ENCODE peak calls at places on chromosomes 5 and 9, in five cellular contexts. C, E, S, L and D are unnamed samples.
A peak's percentile ranks its signal among the peaks of the same experiment; 100 is the strongest.

GRCh38 chr9:5628183-5628529 is 751 bp upstream of the RIC1 start:
- DNase-seq in E (peak; percentile 29), L (no peak), S (no peak), C (no peak), D (no peak)

GRCh38 chr5:102922839-102923477 is 167.9 kb downstream of the PAM start:
- DNase-seq in E (peak; percentile 41), S (no peak), C (no peak), L (no peak), D (no peak)

GRCh38 chr9:88818495-88819201 is 172.6 kb upstream of the S1PR3 start:
- DNase-seq in C (no peak), L (no peak), S (no peak), E (no peak), D (peak; percentile 62)

GRCh38 chr5:42756630-42757601 is at the start of gene CCDC152:
- DNase-seq in L (peak; percentile 44), S (no peak), C (no peak), E (peak; percentile 74), D (peak; percentile 3)

GRCh38 chr9:101485873-101486692 is 47.6 kb upstream of the RNF20 start:
- DNase-seq in C (peak; percentile 51), E (peak; percentile 81), S (no peak), L (peak; percentile 49), D (peak; percentile 41)

GRCh38 chr5:59685806-59686205 is 207.7 kb downstream of the PDE4D start:
- DNase-seq in C (no peak), L (no peak), S (no peak), E (no peak), D (peak; percentile 9)

GRCh38 chr9:31140316-31140715 is 1244.1 kb upstream of the ACO1 start:
- DNase-seq in L (no peak), C (peak; percentile 7), S (no peak), E (peak; percentile 6), D (no peak)

GRCh38 chr9:76598971-76599370 is 140.0 kb downstream of the GCNT1 start:
- DNase-seq in S (no peak), L (no peak), C (no peak), E (no peak), D (no peak)

GRCh38 chr9:113621309-113621791 is 157.8 kb downstream of the RGS3 start:
- DNase-seq in S (no peak), C (no peak), E (no peak), L (no peak), D (peak; percentile 93)

GRCh38 chr5:74173260-74173659 is 467.3 kb downstream of the ENC1 start:
- DNase-seq in E (no peak), C (no peak), L (no peak), S (no peak), D (no peak)

GRCh38 chr5:65506961-65507360 is 25.2 kb upstream of the ADAMTS6 start:
- DNase-seq in L (no peak), C (no peak), S (no peak), E (peak; percentile 33), D (peak; percentile 65)

GRCh38 chr9:108972626-108973209 is 38.5 kb downstream of the ABITRAM start:
- DNase-seq in C (no peak), S (no peak), L (no peak), E (no peak), D (peak; percentile 31)

GRCh38 chr5:151569132-151570046 is 21.7 kb downstream of the FAT2 start:
- DNase-seq in C (no peak), E (no peak), L (no peak), S (peak; percentile 35), D (no peak)

GRCh38 chr9:131423171-131423581 is 29.3 kb downstream of the PRRC2B start:
- DNase-seq in C (peak; percentile 56), L (no peak), S (peak; percentile 20), E (peak; percentile 84), D (peak; percentile 91)

GRCh38 chr9:71767421-71768321 is 642 bp downstream of the CEMIP2 start:
- DNase-seq in E (no peak), S (no peak), L (peak; percentile 16), C (no peak), D (peak; percentile 26)

GRCh38 chr9:114894801-114895433 is 35.5 kb downstream of the TNFSF8 start:
- DNase-seq in E (no peak), L (no peak), C (peak; percentile 85), S (no peak), D (peak; percentile 99)

GRCh38 chr5:107557051-107557658 is 113.6 kb downstream of the EFNA5 start:
- DNase-seq in E (no peak), C (peak; percentile 73), L (no peak), S (no peak), D (no peak)

GRCh38 chr5:132655821-132656773 is 1.9 kb upstream of the IL13 start:
- DNase-seq in L (no peak), S (no peak), E (peak; percentile 84), C (no peak), D (no peak)

GRCh38 chr5:134913254-134913653 is 8.3 kb downstream of the PCBD2 start:
- DNase-seq in C (no peak), L (no peak), S (no peak), E (no peak), D (no peak)

GRCh38 chr5:141845371-141845821 is 32.8 kb downstream of the PCDH1 start:
- DNase-seq in L (peak; percentile 68), S (no peak), E (peak; percentile 52), C (no peak), D (no peak)

GRCh38 chr5:32165597-32165996 is 8.5 kb downstream of the GOLPH3 start:
- DNase-seq in L (no peak), E (no peak), C (no peak), S (no peak), D (no peak)

GRCh38 chr9:125634040-125634717 is 72.8 kb downstream of the MAPKAP1 start:
- DNase-seq in E (no peak), L (no peak), S (no peak), C (no peak), D (peak; percentile 40)

DNA sequence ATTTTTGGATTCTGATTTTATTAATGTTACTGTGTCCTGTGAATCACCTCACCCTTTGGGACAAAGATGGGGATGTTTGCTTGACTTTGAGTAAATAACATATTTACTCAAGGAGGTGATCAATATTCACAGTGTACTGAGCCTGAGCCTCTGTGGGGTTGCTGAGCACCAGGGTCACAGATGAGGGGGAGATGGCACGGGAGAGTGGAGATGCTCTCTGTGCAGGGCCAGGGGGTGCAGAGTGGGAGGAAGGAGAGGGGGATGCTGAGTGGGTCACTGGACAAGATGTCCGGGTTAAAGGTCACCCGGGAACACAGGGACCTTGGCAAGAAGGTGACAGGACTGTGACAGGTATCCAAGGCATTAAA is 4.0 kb downstream of the SQSTM1 start:
- DNase-seq in S (no peak), E (peak; percentile 8), C (no peak), L (no peak), D (no peak)
- TF ChIP-seq RCOR1 in S (no peak), E (no peak), C (no peak), L (no peak), D (no peak)

DNA sequence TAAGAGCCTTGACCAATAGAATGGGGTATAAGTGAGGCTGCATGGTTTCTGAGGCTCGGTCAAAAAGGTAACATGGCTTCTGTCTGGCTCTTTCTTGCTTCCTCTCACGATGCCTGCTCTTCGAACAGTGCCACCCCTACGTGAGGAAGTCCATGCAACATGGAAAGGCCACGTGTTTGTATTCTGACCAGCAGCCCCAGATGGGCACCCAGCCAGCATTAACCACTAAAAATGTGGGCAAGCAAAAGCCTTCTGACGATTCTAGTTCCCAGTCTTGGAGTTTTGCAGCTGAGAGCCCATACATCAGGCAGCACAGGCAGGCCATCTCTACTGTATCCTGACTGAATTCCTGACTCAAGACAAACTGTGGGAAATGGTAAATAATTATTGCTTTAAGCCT is 24.2 kb upstream of the NREP start:
- DNase-seq in E (no peak), C (no peak), S (no peak), L (no peak), D (peak; percentile 67)
- TF ChIP-seq RCOR1 in E (no peak), C (no peak), S (no peak), L (no peak), D (no peak)

DNA sequence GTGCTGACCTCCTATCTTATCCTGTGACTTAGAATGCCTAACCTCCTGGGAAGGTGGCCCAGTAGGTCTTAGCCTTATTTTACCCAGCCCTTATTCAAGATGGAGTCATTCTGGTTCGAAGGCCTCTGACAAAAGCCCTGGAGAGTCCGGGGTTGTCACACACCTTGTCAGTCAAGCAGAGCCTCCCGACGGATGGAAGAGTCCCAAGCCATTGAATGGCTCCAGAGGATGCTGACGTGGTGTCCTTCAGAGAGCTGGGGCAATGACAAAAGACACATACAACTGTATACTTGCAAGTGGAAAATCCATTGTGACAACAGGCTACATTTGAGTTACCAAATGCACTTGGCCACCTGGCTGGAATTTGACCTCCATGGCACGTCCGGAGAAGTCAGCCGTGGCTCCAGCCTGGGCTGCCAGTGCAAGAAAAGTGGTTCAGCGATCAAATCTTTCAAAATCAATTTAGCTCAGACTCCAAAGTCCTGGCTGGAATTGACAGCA is 67.3 kb upstream of the CLINT1 start:
- DNase-seq in S (no peak), E (no peak), C (no peak), L (no peak), D (no peak)
- TF ChIP-seq RCOR1 in S (no peak), E (no peak), C (no peak), L (no peak), D (no peak)

DNA sequence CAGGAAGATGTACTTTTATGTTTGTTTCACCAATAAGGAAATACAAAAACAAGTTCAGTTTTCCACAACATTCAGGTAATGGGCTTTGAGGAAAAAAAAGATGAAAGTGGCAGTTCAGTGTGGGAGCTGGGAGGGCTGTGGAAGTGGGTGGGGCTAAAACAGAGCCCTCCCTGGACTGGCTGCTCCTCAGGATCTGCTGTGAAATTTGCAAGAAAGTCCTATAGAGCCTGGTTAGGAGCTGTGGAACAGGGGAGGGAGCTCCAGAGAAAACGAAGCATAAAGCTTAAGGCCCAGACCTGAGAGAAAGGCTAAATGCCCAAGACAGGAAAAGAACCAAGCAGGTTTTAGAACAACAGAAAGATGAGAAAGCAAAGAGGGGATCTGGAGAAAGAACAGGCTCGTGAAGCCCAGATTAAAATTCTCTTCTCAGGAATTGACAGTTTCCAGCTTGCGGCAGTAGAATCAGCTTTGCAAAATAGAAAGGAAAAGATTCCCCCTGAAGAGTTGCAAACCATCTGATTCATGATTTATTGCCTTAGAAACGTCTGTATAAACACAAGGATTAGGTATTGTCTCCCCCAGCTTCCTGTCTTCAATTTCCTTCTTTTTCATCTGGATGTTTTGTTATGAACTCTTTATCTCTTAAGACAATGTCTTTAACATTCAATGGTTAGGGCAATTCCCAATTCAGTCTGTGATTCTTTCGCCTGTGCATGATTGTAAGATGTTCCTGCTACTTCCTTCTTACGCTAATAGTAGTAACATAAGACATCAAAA is 26.3 kb upstream of the CRHBP start:
- DNase-seq in C (no peak), E (no peak), L (no peak), S (no peak), D (no peak)
- TF ChIP-seq RCOR1 in C (no peak), E (no peak), L (no peak), S (no peak), D (no peak)

GRCh38 chr5:83096660-83097334 is 19.4 kb downstream of the XRCC4 start:
- DNase-seq in L (no peak), C (no peak), E (no peak), S (no peak), D (peak; percentile 18)

GRCh38 chr5:83099445-83099844 is 22.1 kb downstream of the XRCC4 start:
- DNase-seq in E (no peak), S (no peak), L (no peak), C (no peak), D (no peak)

GRCh38 chr5:83101514-83101913 is 24.2 kb downstream of the XRCC4 start:
- DNase-seq in C (no peak), S (no peak), E (no peak), L (no peak), D (no peak)

GRCh38 chr5:83097582-83098265 is 20.4 kb downstream of the XRCC4 start:
- DNase-seq in S (no peak), L (no peak), E (no peak), C (no peak), D (peak; percentile 71)

GRCh38 chr5:83099001-83099400 is 21.7 kb downstream of the XRCC4 start:
- DNase-seq in C (no peak), S (no peak), E (no peak), L (no peak), D (no peak)
- TF ChIP-seq RCOR1 in C (no peak), S (no peak), E (no peak), L (no peak), D (no peak)